ENCODE peak calls at places on chromosome 2, in four cellular contexts. R is HCT116, A is GM19239, Q is ecto neural progenitor cell. E is an unnamed sample.

GRCh38 chr2:48032765-48033164 is 126.5 kb upstream of the FBXO11 start:
- DNase-seq in R (no peak), A (no peak), Q (no peak), E (no peak)

GRCh38 chr2:33034784-33035183 is 88.0 kb downstream of the LTBP1 start:
- DNase-seq in R (no peak), A (no peak), Q (no peak), E (no peak)

GRCh38 chr2:37858197-37858711 is 66.8 kb upstream of the RMDN2 start:
- DNase-seq in R (no peak), A (no peak), Q (no peak), E (no peak)

GRCh38 chr2:15673919-15674636 is 82.4 kb downstream of the DDX1 start:
- DNase-seq in R (peak), A (no peak), Q (no peak), E (no peak)

GRCh38 chr2:111624401-111625156 is 259.4 kb downstream of the ANAPC1 start:
- DNase-seq in R (no peak), A (no peak), Q (no peak), E (no peak)

GRCh38 chr2:8368463-8368862 is 313.4 kb upstream of the ID2 start:
- DNase-seq in R (no peak), A (no peak), Q (no peak), E (no peak)

GRCh38 chr2:34110392-34110791 is 511.3 kb upstream of the FAM98A start:
- DNase-seq in R (no peak), A (no peak), Q (no peak), E (no peak)

GRCh38 chr2:216829533-216829932 is 30.3 kb downstream of the TNP1 start:
- DNase-seq in R (no peak), A (no peak), Q (no peak), E (no peak)

GRCh38 chr2:240798327-240798905 is 21.6 kb downstream of the KIF1A start:
- DNase-seq in R (no peak), A (no peak), Q (no peak), E (no peak)

GRCh38 chr2:61853086-61853847 is 593 bp downstream of the FAM161A start:
- DNase-seq in R (peak), A (peak), Q (no peak), E (no peak)

GRCh38 chr2:118197011-118197695 is 108.9 kb downstream of the INSIG2 start:
- DNase-seq in R (no peak), A (no peak), Q (no peak), E (no peak)